ENCODE peak calls at places on chromosome 20, in nine cellular contexts. P is fibroblast of lung; I is heart right ventricle; C is left lung; W is CD4-positive, CD25-positive, alpha-beta regulatory T cell; Z is kidney; G is uterus; F is SK-N-MC; Q is HCT116. B is an unnamed sample.
A peak's percentile ranks its signal among the peaks of the same experiment; 100 is the strongest.

GRCh38 chr20:1440024-1440423 is 26.6 kb downstream of the NSFL1C start:
- DNase-seq in F (no peak), Z (no peak), Q (peak; percentile 26), P (no peak), C (no peak), G (no peak), W (no peak), I (no peak), B (no peak)

GRCh38 chr20:39910536-39910935 is 778.5 kb downstream of the MAFB start:
- DNase-seq in W (no peak), P (no peak), F (no peak), C (no peak), I (peak; percentile 15), Q (no peak), Z (no peak), G (no peak), B (no peak)

GRCh38 chr20:41443667-41444066 is 77.0 kb upstream of the EMILIN3 start:
- DNase-seq in W (no peak), F (no peak), Z (no peak), G (no peak), I (no peak), C (no peak), Q (no peak), P (no peak), B (no peak)

GRCh38 chr20:32052792-32053362 is 835 bp downstream of the HCK start:
- DNase-seq in G (no peak), F (no peak), Z (peak; percentile 83), C (peak; percentile 98), I (peak; percentile 69), W (no peak), P (no peak), Q (no peak), B (no peak)

GRCh38 chr20:40652426-40652825 is 36.6 kb downstream of the MAFB start:
- DNase-seq in P (peak; percentile 42), I (no peak), C (no peak), W (no peak), F (no peak), Z (no peak), G (no peak), Q (no peak), B (no peak)

GRCh38 chr20:32018269-32019155 is 8.3 kb downstream of the CCM2L start:
- DNase-seq in Z (peak; percentile 89), F (no peak), W (peak; percentile 25), P (no peak), I (peak; percentile 64), C (peak; percentile 90), Q (peak; percentile 81), G (peak; percentile 43), B (peak; percentile 16)

GRCh38 chr20:12949429-12949980 is 59.3 kb upstream of the SPTLC3 start:
- DNase-seq in P (peak; percentile 43), G (no peak), I (no peak), F (no peak), C (no peak), Z (no peak), W (no peak), Q (no peak), B (no peak)

GRCh38 chr20:13452470-13453124 is 186.1 kb downstream of the TASP1 start:
- DNase-seq in P (no peak), I (no peak), G (no peak), C (no peak), Q (no peak), W (no peak), F (no peak), Z (no peak), B (no peak)

GRCh38 chr20:23350855-23351838 is 556 bp downstream of the NXT1 start:
- DNase-seq in I (no peak), P (peak; percentile 65), Q (peak; percentile 47), W (peak; percentile 58), G (peak; percentile 52), C (no peak), Z (peak; percentile 90), F (no peak), B (peak; percentile 64)

GRCh38 chr20:38982291-38982690 is 20.1 kb downstream of the DHX35 start:
- DNase-seq in F (no peak), I (no peak), G (no peak), Z (no peak), P (no peak), W (no peak), Q (no peak), C (no peak), B (no peak)

GRCh38 chr20:5170341-5170740 is 43.5 kb downstream of the CDS2 start:
- DNase-seq in P (no peak), W (no peak), Q (no peak), C (no peak), G (no peak), F (no peak), I (no peak), Z (no peak), B (no peak)

GRCh38 chr20:41205313-41205712 is 68.0 kb downstream of the PLCG1 start:
- DNase-seq in F (no peak), C (no peak), G (no peak), Z (no peak), I (no peak), Q (no peak), W (no peak), P (peak; percentile 50), B (no peak)

GRCh38 chr20:63531686-63532448 is 5.3 kb downstream of the PTK6 start:
- DNase-seq in F (no peak), P (no peak), C (peak; percentile 54), Q (no peak), G (no peak), Z (peak; percentile 64), W (no peak), I (no peak), B (no peak)

GRCh38 chr20:43539975-43540672 is 18.7 kb upstream of the SGK2 start:
- DNase-seq in F (no peak), Q (no peak), G (no peak), I (no peak), P (no peak), C (no peak), W (no peak), Z (no peak), B (no peak)

GRCh38 chr20:49747707-49748524 is 34.2 kb upstream of the B4GALT5 start:
- DNase-seq in P (peak; percentile 71), I (peak; percentile 89), Z (peak; percentile 90), Q (no peak), F (no peak), C (peak; percentile 67), G (peak; percentile 87), W (no peak), B (no peak)

GRCh38 chr20:22698443-22698842 is 114.1 kb upstream of the FOXA2 start:
- DNase-seq in F (no peak), G (no peak), I (no peak), Q (no peak), Z (no peak), W (no peak), C (no peak), P (no peak), B (no peak)

GRCh38 chr20:54062812-54063280 is 7.5 kb downstream of the BCAS1 start:
- DNase-seq in I (no peak), Z (no peak), W (no peak), C (no peak), G (no peak), P (peak; percentile 45), F (no peak), Q (peak; percentile 42), B (no peak)

GRCh38 chr20:44544178-44544719 is 22.4 kb upstream of the SERINC3 start:
- DNase-seq in I (no peak), P (no peak), F (no peak), C (no peak), W (no peak), G (no peak), Q (no peak), Z (no peak), B (no peak)

GRCh38 chr20:44457016-44457415 is 18.7 kb upstream of the TTPAL start:
- DNase-seq in P (no peak), W (no peak), Z (peak; percentile 56), G (no peak), I (no peak), Q (no peak), C (no peak), F (no peak), B (no peak)

GRCh38 chr20:25136643-25137559 is 55.0 kb upstream of the VSX1 start:
- DNase-seq in Z (no peak), Q (peak; percentile 38), I (peak; percentile 67), C (peak; percentile 75), F (no peak), P (peak; percentile 93), G (no peak), W (no peak), B (no peak)

DNA sequence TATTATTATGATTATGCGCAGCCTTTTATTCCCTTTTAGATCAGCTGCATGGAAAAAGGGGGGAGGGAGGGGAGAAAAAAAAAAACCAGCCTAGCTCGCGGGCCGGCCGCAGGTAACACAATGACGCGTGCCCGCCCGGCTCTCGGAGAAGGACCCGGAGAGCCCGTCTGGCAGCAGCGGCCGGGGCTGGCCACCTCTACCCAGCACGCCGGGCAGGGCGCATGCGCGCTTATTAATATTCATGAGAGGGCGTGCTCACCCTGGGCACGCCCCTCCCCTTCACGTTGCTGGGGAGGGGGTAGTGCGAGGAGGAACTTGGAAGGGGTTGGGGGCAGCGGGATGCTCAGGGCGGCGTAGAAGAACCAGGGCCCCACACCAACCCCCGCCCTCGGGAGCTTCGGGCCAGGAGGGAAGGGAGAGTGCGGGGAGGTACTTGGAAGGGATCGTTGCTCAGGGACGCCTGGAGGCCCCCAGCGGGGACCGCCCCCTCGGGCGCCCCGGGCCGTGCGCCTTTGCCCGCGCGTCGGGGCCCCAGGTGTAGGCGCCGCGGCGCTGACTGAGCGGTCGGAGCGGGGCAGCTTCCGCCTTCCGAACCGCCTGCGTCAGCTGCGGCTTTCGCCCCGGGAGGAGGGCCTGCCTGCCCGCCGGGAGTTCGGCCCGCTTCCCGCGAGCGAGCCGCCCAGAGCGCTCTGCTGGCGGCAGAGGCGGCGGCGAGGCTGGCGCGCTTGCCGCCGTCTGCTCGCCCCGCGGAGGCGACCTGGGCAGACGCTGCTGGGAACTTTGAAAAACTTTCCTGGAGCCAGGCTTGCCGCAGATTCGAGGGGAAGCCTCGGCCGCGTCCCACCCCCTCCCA is at the start of gene JAG1:
- DNase-seq in Z (peak; percentile 98), I (peak; percentile 96), W (no peak), Q (peak; percentile 85), C (peak; percentile 98), P (peak; percentile 91), F (no peak), G (peak; percentile 97), B (no peak)
- H3K27ac ChIP-seq in Z (peak within 1 kb of the TSS; percentile 98), I (peak within 1 kb of the TSS; percentile 100), W (no peak within 1 kb of the TSS), Q (peak within 1 kb of the TSS; percentile 99), C (peak within 1 kb of the TSS; percentile 99), P (peak within 1 kb of the TSS; percentile 72), F (no peak within 1 kb of the TSS), G (peak within 1 kb of the TSS; percentile 100), B (no peak within 1 kb of the TSS)

GRCh38 chr20:60087563-60088105 is 129.4 kb downstream of the CDH26 start:
- DNase-seq in F (no peak), G (no peak), I (peak; percentile 46), Q (no peak), C (peak; percentile 82), P (peak; percentile 16), W (no peak), Z (no peak), B (no peak)
- H3K4me3 ChIP-seq in F (peak overlapping the region; percentile 45), G (no peak overlapping the region), I (peak overlapping the region; percentile 46), Q (no peak overlapping the region), C (no peak overlapping the region), P (no peak overlapping the region), W (no peak overlapping the region), Z (no peak overlapping the region), B (no peak overlapping the region)

GRCh38 chr20:51447097-51447764 is 95.3 kb downstream of the NFATC2 start:
- DNase-seq in F (no peak), W (no peak), G (peak; percentile 93), C (no peak), Z (peak; percentile 89), P (peak; percentile 98), I (no peak), Q (peak; percentile 86), B (no peak)
- H3K27ac ChIP-seq in F (no peak overlapping the region), W (no peak overlapping the region), G (peak overlapping the region; percentile 64), C (peak overlapping the region; percentile 4), Z (no peak overlapping the region), P (peak overlapping the region; percentile 68), I (no peak overlapping the region), Q (peak overlapping the region; percentile 62), B (no peak overlapping the region)

GRCh38 chr20:45836841-45837240 is 3.2 kb downstream of the SNX21 start:
- DNase-seq in G (no peak), Q (no peak), P (peak; percentile 42), C (no peak), I (no peak), W (no peak), F (no peak), Z (no peak), B (no peak)
- H3K4me3 ChIP-seq in G (no peak overlapping the region), Q (no peak overlapping the region), P (no peak overlapping the region), C (no peak overlapping the region), I (peak overlapping the region; percentile 8), W (no peak overlapping the region), F (no peak overlapping the region), Z (no peak overlapping the region), B (no peak overlapping the region)

B was measured in CD8-positive, alpha-beta T cell.